ENCODE peak calls at places on chromosomes 13 and 19, in five cellular contexts. P, B, G, H and O are unnamed samples.

GRCh38 chr13:112056284-112056727 is 10.6 kb upstream of the SOX1 start:
- DNase-seq in H (no peak), B (no peak), P (no peak), G (no peak), O (no peak)

GRCh38 chr19:37334179-37335071 is 36.5 kb upstream of the ZNF527 start:
- DNase-seq in B (peak; percentile 39), G (peak; percentile 79), H (peak; percentile 60), P (peak; percentile 89), O (peak; percentile 29)

GRCh38 chr19:4694211-4694987 is 24.3 kb upstream of the MYDGF start:
- DNase-seq in P (peak; percentile 98), G (no peak), B (peak; percentile 87), H (peak; percentile 26), O (peak; percentile 60)

GRCh38 chr13:97286317-97287046 is 64.3 kb downstream of the MBNL2 start:
- DNase-seq in G (no peak), P (no peak), B (no peak), H (no peak), O (no peak)

GRCh38 chr19:40623403-40624239 is 22.5 kb downstream of the LTBP4 start:
- DNase-seq in B (no peak), P (peak; percentile 47), H (no peak), G (peak; percentile 90), O (no peak)

GRCh38 chr19:2363419-2363818 is 3.4 kb downstream of the TMPRSS9 start:
- DNase-seq in G (no peak), H (no peak), P (no peak), B (no peak), O (no peak)

GRCh38 chr19:6719540-6719861 is 949 bp downstream of the C3 start:
- DNase-seq in G (no peak), H (no peak), B (no peak), P (no peak), O (no peak)

GRCh38 chr19:12938536-12939291 is at the start of gene CALR:
- DNase-seq in B (no peak), H (no peak), P (peak; percentile 43), G (no peak), O (no peak)

GRCh38 chr13:24271611-24272451 is 37.5 kb upstream of the C1QTNF9 start:
- DNase-seq in P (peak; percentile 84), G (no peak), B (peak; percentile 59), H (no peak), O (no peak)

GRCh38 chr13:37201081-37201480 is 95.6 kb upstream of the CSNK1A1L start:
- DNase-seq in P (peak; percentile 22), B (no peak), H (no peak), G (no peak), O (no peak)
- H3K4me3 ChIP-seq in P (no peak overlapping the region), B (no peak overlapping the region), H (no peak overlapping the region), G (no peak overlapping the region), O (no peak overlapping the region)

GRCh38 chr19:21680679-21681078 is 86.7 kb downstream of the ZNF100 start:
- DNase-seq in P (no peak), H (no peak), G (no peak), B (no peak), O (no peak)

GRCh38 chr19:21680026-21680425 is 87.4 kb downstream of the ZNF100 start:
- DNase-seq in H (no peak), P (no peak), B (no peak), G (no peak), O (no peak)

DNA sequence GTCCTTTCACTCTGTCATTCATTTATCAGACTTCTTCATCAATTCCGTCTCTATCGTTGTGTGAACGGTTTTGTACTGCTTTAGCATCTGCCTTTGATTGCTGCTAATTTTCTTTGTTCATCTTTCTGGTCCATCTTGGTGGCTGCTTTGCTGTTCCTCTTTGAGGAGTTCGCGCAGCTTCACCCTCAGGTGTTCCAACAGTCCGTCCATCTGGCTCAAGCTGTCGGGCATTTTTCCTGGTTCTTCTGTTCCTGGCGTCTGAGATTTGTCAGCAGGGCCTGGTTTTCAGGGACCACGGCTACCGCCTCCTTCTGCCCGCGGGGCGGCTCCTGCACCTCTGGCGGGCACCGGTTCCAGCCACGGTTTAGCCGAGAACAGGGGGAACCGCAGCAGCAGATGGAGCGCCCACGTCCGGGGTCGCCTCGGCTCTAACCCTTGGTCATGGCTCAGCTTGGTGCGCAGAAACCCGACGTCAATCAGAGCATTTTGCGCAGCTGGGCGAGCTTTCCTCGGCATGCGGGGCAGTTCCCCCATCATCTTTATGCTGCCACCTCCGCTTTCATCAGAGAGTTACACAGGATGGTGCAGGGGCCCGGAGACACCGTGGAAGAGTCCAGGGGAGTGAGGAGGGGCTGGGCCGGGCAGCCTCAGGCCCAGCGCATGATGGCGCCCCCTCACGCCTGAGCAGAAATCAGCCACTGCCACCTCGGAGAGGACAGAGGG is 89.5 kb downstream of the ZNF100 start:
- DNase-seq in H (no peak), G (no peak), P (no peak), B (no peak), O (no peak)
- TF ChIP-seq CTCF in H (no peak), G (no peak), P (no peak), B (no peak), O (no peak)

GRCh38 chr19:8150998-8151397 is 1.6 kb upstream of the FBN3 start:
- DNase-seq in G (no peak), P (no peak), H (no peak), B (no peak), O (no peak)

GRCh38 chr19:8151499-8152035 is 2.2 kb upstream of the FBN3 start:
- DNase-seq in P (no peak), H (no peak), B (no peak), G (no peak), O (no peak)

GRCh38 chr19:8149261-8150094 is at the start of gene FBN3:
- DNase-seq in H (no peak), G (peak; percentile 50), P (no peak), B (no peak), O (no peak)

GRCh38 chr19:8148410-8149231 is 771 bp downstream of the FBN3 start:
- DNase-seq in B (no peak), G (peak; percentile 78), P (no peak), H (no peak), O (no peak)

GRCh38 chr19:8150178-8150865 is 930 bp upstream of the FBN3 start:
- DNase-seq in H (no peak), P (no peak), G (no peak), B (no peak), O (no peak)
- H3K4me3 ChIP-seq in H (no peak overlapping the region), P (no peak overlapping the region), G (peak overlapping the region; percentile 44), B (no peak overlapping the region), O (no peak overlapping the region)

DNA sequence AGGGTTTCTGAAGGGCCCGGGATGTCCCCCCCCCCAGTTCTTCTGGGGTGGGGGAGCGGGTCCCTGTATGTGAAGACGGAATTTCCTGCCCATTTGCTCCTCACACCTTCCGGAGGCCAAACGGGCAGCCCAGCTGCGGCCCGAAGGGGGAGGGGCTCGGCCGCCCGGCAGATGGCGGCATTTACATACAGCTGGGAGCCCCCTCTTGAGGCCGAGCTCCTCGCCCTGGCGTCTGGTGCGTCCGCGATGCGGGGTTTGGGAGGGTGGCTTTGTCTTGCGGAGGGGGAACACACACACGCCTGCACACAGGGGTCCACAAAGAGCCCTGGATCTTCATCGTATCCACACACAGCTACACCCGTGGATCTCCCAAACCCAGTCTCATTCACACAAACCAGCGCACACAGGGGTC is 891 bp upstream of the DLL3 start:
- DNase-seq in B (no peak), G (peak; percentile 71), P (peak; percentile 43), H (no peak), O (no peak)
- TF ChIP-seq CTCF in B (peak; percentile 44), G (peak; percentile 80), P (peak; percentile 42), H (no peak), O (peak; percentile 45)

GRCh38 chr19:35491838-35492360 is 1.6 kb upstream of the KRTDAP start:
- DNase-seq in G (no peak), B (no peak), P (no peak), H (no peak), O (no peak)

GRCh38 chr19:35493971-35494370 is 3.7 kb upstream of the KRTDAP start:
- DNase-seq in G (no peak), P (no peak), H (no peak), B (no peak), O (no peak)

GRCh38 chr19:35488677-35489076 is 1.6 kb downstream of the KRTDAP start:
- DNase-seq in B (no peak), P (no peak), H (no peak), G (no peak), O (no peak)

GRCh38 chr19:35487821-35488220 is 2.4 kb downstream of the KRTDAP start:
- DNase-seq in H (no peak), B (no peak), G (no peak), P (no peak), O (no peak)

DNA sequence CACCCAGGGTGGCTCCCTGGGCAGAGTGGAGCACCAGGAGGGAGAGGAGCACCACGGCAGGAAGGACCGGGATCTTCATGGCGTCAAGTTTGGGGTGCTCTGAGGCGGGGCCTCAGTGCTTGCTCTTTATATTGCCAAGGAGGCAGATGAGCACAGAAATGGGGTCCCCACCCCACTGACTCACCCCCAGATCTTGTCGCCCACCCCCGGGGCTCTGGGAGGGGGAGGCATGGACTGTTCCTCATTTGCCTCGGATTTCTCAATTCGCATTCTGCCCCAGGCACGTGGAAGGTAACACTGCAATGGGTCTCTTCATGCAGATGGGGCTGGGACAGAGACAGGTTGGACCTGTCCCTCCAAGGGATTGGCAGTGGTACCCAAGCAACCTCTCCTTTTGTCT is at the start of gene KRTDAP:
- DNase-seq in G (no peak), B (no peak), H (no peak), P (no peak), O (no peak)
- H3K4me3 ChIP-seq in G (no peak within 1 kb of the TSS), B (no peak within 1 kb of the TSS), H (no peak within 1 kb of the TSS), P (no peak within 1 kb of the TSS), O (no peak within 1 kb of the TSS)